ENCODE peak calls at places on chromosomes 4 and X, in six cellular contexts. One of them, this sample, is unnamed.

GRCh38 chrX:44954562-44954961 is 81.6 kb downstream of the KDM6A start:
- DNase-seq in A549: no peak
- DNase-seq in endothelial cell of umbilical vein: peak
- DNase-seq in K562: no peak
- DNase-seq in GM12878: no peak
- DNase-seq in HepG2: no peak
- DNase-seq in this sample: no peak

GRCh38 chr4:4590496-4590895 is 48.6 kb upstream of the STX18 start:
- DNase-seq in A549: no peak
- DNase-seq in endothelial cell of umbilical vein: peak
- DNase-seq in K562: no peak
- DNase-seq in GM12878: no peak
- DNase-seq in HepG2: no peak
- DNase-seq in this sample: no peak

GRCh38 chrX:77009691-77010090 is 437.5 kb upstream of the FGF16 start:
- DNase-seq in HepG2: no peak
- DNase-seq in GM12878: no peak
- DNase-seq in endothelial cell of umbilical vein: no peak
- DNase-seq in K562: no peak
- DNase-seq in A549: peak
- DNase-seq in this sample: no peak

GRCh38 chr4:47490550-47490949 is 5.5 kb downstream of the ATP10D start:
- DNase-seq in A549: peak
- DNase-seq in HepG2: peak
- DNase-seq in endothelial cell of umbilical vein: peak
- DNase-seq in GM12878: no peak
- DNase-seq in K562: peak
- DNase-seq in this sample: peak

GRCh38 chr4:173370130-173370476 is 651 bp upstream of the SAP30 start:
- DNase-seq in GM12878: no peak
- DNase-seq in endothelial cell of umbilical vein: no peak
- DNase-seq in A549: no peak
- DNase-seq in HepG2: no peak
- DNase-seq in K562: peak
- DNase-seq in this sample: peak

GRCh38 chr4:16858275-16858752 is 40.1 kb downstream of the LDB2 start:
- DNase-seq in A549: no peak
- DNase-seq in HepG2: no peak
- DNase-seq in K562: no peak
- DNase-seq in GM12878: no peak
- DNase-seq in endothelial cell of umbilical vein: peak
- DNase-seq in this sample: no peak

GRCh38 chrX:118216488-118216887 is 99.9 kb upstream of the KLHL13 start:
- DNase-seq in GM12878: no peak
- DNase-seq in K562: no peak
- DNase-seq in HepG2: no peak
- DNase-seq in endothelial cell of umbilical vein: no peak
- DNase-seq in A549: no peak
- DNase-seq in this sample: no peak

GRCh38 chrX:55778322-55778721 is 60.8 kb downstream of the RRAGB start:
- DNase-seq in GM12878: no peak
- DNase-seq in endothelial cell of umbilical vein: no peak
- DNase-seq in HepG2: no peak
- DNase-seq in K562: no peak
- DNase-seq in A549: no peak
- DNase-seq in this sample: no peak

GRCh38 chr4:161948026-161948770 is 215.6 kb downstream of the FSTL5 start:
- DNase-seq in HepG2: no peak
- DNase-seq in GM12878: no peak
- DNase-seq in A549: no peak
- DNase-seq in endothelial cell of umbilical vein: no peak
- DNase-seq in K562: no peak
- DNase-seq in this sample: no peak

GRCh38 chr4:1448589-1449420 is 42.6 kb upstream of the NKX1-1 start:
- DNase-seq in GM12878: no peak
- DNase-seq in K562: no peak
- DNase-seq in endothelial cell of umbilical vein: no peak
- DNase-seq in HepG2: no peak
- DNase-seq in A549: no peak
- DNase-seq in this sample: peak

GRCh38 chr4:81499840-81500239 is 28.1 kb upstream of the RASGEF1B start:
- DNase-seq in A549: no peak
- DNase-seq in endothelial cell of umbilical vein: no peak
- DNase-seq in HepG2: no peak
- DNase-seq in K562: no peak
- DNase-seq in GM12878: no peak
- DNase-seq in this sample: no peak

GRCh38 chr4:170875868-170876267 is 786.1 kb upstream of the AADAT start:
- DNase-seq in HepG2: peak
- DNase-seq in endothelial cell of umbilical vein: no peak
- DNase-seq in GM12878: no peak
- DNase-seq in A549: peak
- DNase-seq in K562: no peak
- DNase-seq in this sample: peak

GRCh38 chr4:1055721-1056590 is 44.5 kb downstream of the FGFRL1 start:
- DNase-seq in HepG2: no peak
- DNase-seq in GM12878: no peak
- DNase-seq in A549: no peak
- DNase-seq in K562: peak
- DNase-seq in endothelial cell of umbilical vein: no peak
- DNase-seq in this sample: peak

GRCh38 chrX:106201502-106202178 is 33.5 kb downstream of the PWWP3B start:
- DNase-seq in endothelial cell of umbilical vein: no peak
- DNase-seq in K562: no peak
- DNase-seq in GM12878: no peak
- DNase-seq in A549: no peak
- DNase-seq in HepG2: no peak
- DNase-seq in this sample: no peak

GRCh38 chrX:101417981-101418841 is 10.2 kb downstream of the HNRNPH2 start:
- DNase-seq in GM12878: no peak
- DNase-seq in endothelial cell of umbilical vein: peak
- DNase-seq in HepG2: no peak
- DNase-seq in K562: no peak
- DNase-seq in A549: no peak
- DNase-seq in this sample: peak

GRCh38 chrX:6226053-6226645 is 2.5 kb downstream of the NLGN4X start:
- DNase-seq in K562: no peak
- DNase-seq in GM12878: no peak
- DNase-seq in endothelial cell of umbilical vein: no peak
- DNase-seq in HepG2: no peak
- DNase-seq in A549: no peak
- DNase-seq in this sample: no peak

GRCh38 chr4:112951362-112951962 is 98.0 kb upstream of the ANK2 start:
- DNase-seq in HepG2: peak
- DNase-seq in K562: peak
- DNase-seq in endothelial cell of umbilical vein: peak
- DNase-seq in GM12878: no peak
- DNase-seq in A549: no peak
- DNase-seq in this sample: peak

GRCh38 chrX:139720136-139720535 is 12.2 kb upstream of the MCF2 start:
- DNase-seq in K562: no peak
- DNase-seq in endothelial cell of umbilical vein: peak
- DNase-seq in A549: peak
- DNase-seq in GM12878: no peak
- DNase-seq in HepG2: peak
- DNase-seq in this sample: no peak

GRCh38 chr4:119587796-119588195 is 40.8 kb downstream of the PDE5A start:
- DNase-seq in A549: no peak
- DNase-seq in endothelial cell of umbilical vein: no peak
- DNase-seq in GM12878: no peak
- DNase-seq in HepG2: no peak
- DNase-seq in K562: no peak
- DNase-seq in this sample: peak

GRCh38 chrX:86348669-86349068 is 200.4 kb downstream of the DACH2 start:
- DNase-seq in K562: no peak
- DNase-seq in GM12878: no peak
- DNase-seq in endothelial cell of umbilical vein: no peak
- DNase-seq in HepG2: peak
- DNase-seq in A549: peak
- DNase-seq in this sample: peak

GRCh38 chr4:93809773-93810172 is 18.8 kb upstream of the ATOH1 start:
- DNase-seq in GM12878: no peak
- DNase-seq in A549: no peak
- DNase-seq in K562: no peak
- DNase-seq in endothelial cell of umbilical vein: no peak
- DNase-seq in HepG2: no peak
- DNase-seq in this sample: no peak

GRCh38 chr4:7595883-7596535 is 161.3 kb upstream of the PSAPL1 start:
- DNase-seq in K562: no peak
- DNase-seq in GM12878: no peak
- DNase-seq in HepG2: no peak
- DNase-seq in endothelial cell of umbilical vein: no peak
- DNase-seq in A549: no peak
- DNase-seq in this sample: no peak
- TF ChIP-seq MYC in K562: no peak
- TF ChIP-seq MYC in GM12878: no peak
- TF ChIP-seq MYC in HepG2: no peak
- TF ChIP-seq MYC in endothelial cell of umbilical vein: no peak
- TF ChIP-seq MYC in A549: no peak
- TF ChIP-seq MYC in this sample: no peak

GRCh38 chr4:2796261-2797187 is 3.6 kb downstream of the SH3BP2 start:
- DNase-seq in endothelial cell of umbilical vein: peak
- DNase-seq in GM12878: no peak
- DNase-seq in A549: peak
- DNase-seq in HepG2: no peak
- DNase-seq in K562: no peak
- DNase-seq in this sample: peak
- TF ChIP-seq POLR2A in endothelial cell of umbilical vein: no peak
- TF ChIP-seq POLR2A in GM12878: no peak
- TF ChIP-seq POLR2A in A549: peak
- TF ChIP-seq POLR2A in HepG2: no peak
- TF ChIP-seq POLR2A in K562: no peak
- TF ChIP-seq POLR2A in this sample: no peak

GRCh38 chr4:2846172-2846571 is 2.5 kb downstream of the ADD1 start:
- DNase-seq in HepG2: no peak
- DNase-seq in GM12878: no peak
- DNase-seq in endothelial cell of umbilical vein: no peak
- DNase-seq in A549: no peak
- DNase-seq in K562: no peak
- DNase-seq in this sample: no peak

GRCh38 chr4:2843023-2843908 is at the start of gene ADD1:
- DNase-seq in K562: peak
- DNase-seq in A549: peak
- DNase-seq in endothelial cell of umbilical vein: peak
- DNase-seq in HepG2: peak
- DNase-seq in GM12878: peak
- DNase-seq in this sample: peak

GRCh38 chr4:2847297-2847871 is 3.7 kb downstream of the ADD1 start:
- DNase-seq in GM12878: no peak
- DNase-seq in K562: no peak
- DNase-seq in endothelial cell of umbilical vein: no peak
- DNase-seq in HepG2: no peak
- DNase-seq in A549: no peak
- DNase-seq in this sample: no peak

GRCh38 chr4:2842667-2843022 is 999 bp upstream of the ADD1 start:
- DNase-seq in A549: no peak
- DNase-seq in endothelial cell of umbilical vein: no peak
- DNase-seq in GM12878: no peak
- DNase-seq in K562: no peak
- DNase-seq in HepG2: no peak
- DNase-seq in this sample: no peak

DNA sequence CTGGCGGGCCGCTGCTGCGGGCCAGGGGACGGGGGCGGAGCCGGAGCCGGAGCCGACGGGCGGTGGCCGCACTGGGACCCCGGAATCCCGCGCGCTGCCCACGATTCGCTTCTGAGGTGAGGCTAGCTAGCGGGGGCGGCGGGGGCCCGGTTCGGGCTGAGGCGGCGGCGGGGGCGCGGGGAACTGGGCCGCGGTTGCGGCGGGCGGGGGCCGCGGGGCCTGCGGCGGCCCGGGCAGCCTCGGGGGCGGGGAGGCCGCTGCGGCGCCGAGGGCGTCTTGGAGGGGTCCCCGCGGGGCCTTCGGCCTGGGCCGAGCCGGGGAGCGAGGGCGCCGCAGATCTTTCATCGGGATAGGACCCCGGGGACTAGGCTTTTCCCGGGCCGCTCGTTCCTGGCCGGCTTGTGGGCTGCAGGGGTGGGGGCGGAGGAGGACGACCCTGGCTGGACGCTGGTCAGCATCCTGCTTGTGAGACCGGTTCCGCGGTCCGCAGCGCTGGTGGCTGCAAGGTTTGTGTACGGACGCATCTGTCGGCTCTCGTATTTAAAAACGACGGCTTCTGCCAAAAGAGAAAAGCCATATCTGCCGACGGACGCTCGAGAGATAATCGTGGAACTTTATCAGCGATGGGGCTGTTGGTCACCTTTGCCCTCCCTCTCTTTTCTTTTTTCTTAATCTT is 403 bp downstream of the ADD1 start:
- DNase-seq in HepG2: no peak
- DNase-seq in K562: peak
- DNase-seq in endothelial cell of umbilical vein: peak
- DNase-seq in GM12878: no peak
- DNase-seq in A549: peak
- DNase-seq in this sample: peak
- TF ChIP-seq MAX in HepG2: no peak
- TF ChIP-seq MAX in K562: no peak
- TF ChIP-seq MAX in endothelial cell of umbilical vein: no peak
- TF ChIP-seq MAX in GM12878: no peak
- TF ChIP-seq MAX in A549: no peak
- TF ChIP-seq MAX in this sample: no peak

GRCh38 chr4:76982638-76983579 is 33.4 kb downstream of the SEPTIN11 start:
- DNase-seq in GM12878: no peak
- DNase-seq in K562: peak
- DNase-seq in endothelial cell of umbilical vein: no peak
- DNase-seq in A549: no peak
- DNase-seq in HepG2: peak
- DNase-seq in this sample: peak

GRCh38 chr4:76984127-76984526 is 34.6 kb downstream of the SEPTIN11 start:
- DNase-seq in GM12878: peak
- DNase-seq in K562: peak
- DNase-seq in A549: no peak
- DNase-seq in HepG2: peak
- DNase-seq in endothelial cell of umbilical vein: peak
- DNase-seq in this sample: peak

GRCh38 chr4:76987153-76987562 is 37.6 kb downstream of the SEPTIN11 start:
- DNase-seq in A549: no peak
- DNase-seq in GM12878: no peak
- DNase-seq in HepG2: no peak
- DNase-seq in endothelial cell of umbilical vein: no peak
- DNase-seq in K562: no peak
- DNase-seq in this sample: no peak

GRCh38 chr4:76987685-76988084 is 38.1 kb downstream of the SEPTIN11 start:
- DNase-seq in HepG2: no peak
- DNase-seq in endothelial cell of umbilical vein: no peak
- DNase-seq in GM12878: no peak
- DNase-seq in K562: no peak
- DNase-seq in A549: no peak
- DNase-seq in this sample: no peak

DNA sequence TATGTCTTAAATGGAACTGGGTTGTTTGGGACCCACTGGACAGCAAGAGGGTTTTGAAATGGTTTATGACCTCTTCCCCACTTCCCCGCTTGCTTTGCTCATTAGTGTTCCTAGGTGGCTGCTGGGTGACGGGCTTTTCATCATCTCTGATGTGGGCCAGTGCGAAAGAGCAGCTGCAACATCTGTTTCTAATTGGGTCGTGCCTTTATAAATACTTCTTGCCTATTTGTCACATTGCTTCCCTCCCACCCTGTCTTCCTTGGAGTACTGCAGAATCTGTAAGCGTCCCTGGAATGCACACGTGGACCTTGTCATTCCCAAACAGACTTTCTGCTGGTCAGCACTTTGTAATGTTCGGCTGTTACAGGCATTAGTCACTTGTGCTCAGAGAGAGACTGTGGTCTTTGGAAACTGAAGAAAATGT is 35.2 kb downstream of the SEPTIN11 start:
- DNase-seq in K562: no peak
- DNase-seq in GM12878: no peak
- DNase-seq in HepG2: peak
- DNase-seq in endothelial cell of umbilical vein: peak
- DNase-seq in A549: no peak
- DNase-seq in this sample: no peak
- TF ChIP-seq MYC in K562: no peak
- TF ChIP-seq MYC in GM12878: no peak
- TF ChIP-seq MYC in HepG2: no peak
- TF ChIP-seq MYC in endothelial cell of umbilical vein: no peak
- TF ChIP-seq MYC in A549: no peak
- TF ChIP-seq MYC in this sample: no peak

This sample was measured in NB4.